ENCODE peak calls at places on chromosomes 7 and 10, in eight cellular contexts. One of them, this sample, is unnamed.

GRCh38 chr7:2124604-2125345 is 108.0 kb downstream of the MAD1L1 start:
- DNase-seq in M059J: no peak
- DNase-seq in GM04504: no peak
- DNase-seq in activated T-helper 1 cell treated with anti-CD3 and anti-CD28 coated beads, Interleukin-2, amount 50 U/mL, for 16 hours: no peak
- DNase-seq in GM03348: no peak
- DNase-seq in stimulated activated CD4-positive, alpha-beta T cell treated with anti-CD3 and anti-CD28 coated beads, Interleukin-15, amount 100 ng/mL, for 24 hours: no peak
- DNase-seq in iris pigment epithelial cell: no peak
- DNase-seq in KBM-7: no peak
- DNase-seq in this sample: no peak

GRCh38 chr7:65219623-65220022 is 154.0 kb upstream of the ZNF92 start:
- DNase-seq in activated T-helper 1 cell treated with anti-CD3 and anti-CD28 coated beads, Interleukin-2, amount 50 U/mL, for 16 hours: no peak
- DNase-seq in stimulated activated CD4-positive, alpha-beta T cell treated with anti-CD3 and anti-CD28 coated beads, Interleukin-15, amount 100 ng/mL, for 24 hours: no peak
- DNase-seq in GM03348: no peak
- DNase-seq in KBM-7: no peak
- DNase-seq in iris pigment epithelial cell: no peak
- DNase-seq in GM04504: no peak
- DNase-seq in M059J: no peak
- DNase-seq in this sample: no peak

GRCh38 chr7:92615861-92616260 is 25.7 kb upstream of the FAM133B start:
- DNase-seq in stimulated activated CD4-positive, alpha-beta T cell treated with anti-CD3 and anti-CD28 coated beads, Interleukin-15, amount 100 ng/mL, for 24 hours: no peak
- DNase-seq in iris pigment epithelial cell: no peak
- DNase-seq in activated T-helper 1 cell treated with anti-CD3 and anti-CD28 coated beads, Interleukin-2, amount 50 U/mL, for 16 hours: no peak
- DNase-seq in GM03348: no peak
- DNase-seq in KBM-7: no peak
- DNase-seq in M059J: no peak
- DNase-seq in GM04504: no peak
- DNase-seq in this sample: no peak

GRCh38 chr7:158500651-158501052 is 87.0 kb downstream of the PTPRN2 start:
- DNase-seq in KBM-7: no peak
- DNase-seq in M059J: no peak
- DNase-seq in GM04504: no peak
- DNase-seq in GM03348: no peak
- DNase-seq in activated T-helper 1 cell treated with anti-CD3 and anti-CD28 coated beads, Interleukin-2, amount 50 U/mL, for 16 hours: no peak
- DNase-seq in iris pigment epithelial cell: no peak
- DNase-seq in stimulated activated CD4-positive, alpha-beta T cell treated with anti-CD3 and anti-CD28 coated beads, Interleukin-15, amount 100 ng/mL, for 24 hours: no peak
- DNase-seq in this sample: no peak

GRCh38 chr10:120891367-120891766 is 40.2 kb downstream of the WDR11 start:
- DNase-seq in activated T-helper 1 cell treated with anti-CD3 and anti-CD28 coated beads, Interleukin-2, amount 50 U/mL, for 16 hours: no peak
- DNase-seq in stimulated activated CD4-positive, alpha-beta T cell treated with anti-CD3 and anti-CD28 coated beads, Interleukin-15, amount 100 ng/mL, for 24 hours: no peak
- DNase-seq in iris pigment epithelial cell: no peak
- DNase-seq in GM04504: peak
- DNase-seq in KBM-7: no peak
- DNase-seq in GM03348: peak
- DNase-seq in M059J: no peak
- DNase-seq in this sample: no peak

GRCh38 chr7:1725766-1726630 is 55.9 kb downstream of the ELFN1 start:
- DNase-seq in GM03348: no peak
- DNase-seq in iris pigment epithelial cell: no peak
- DNase-seq in stimulated activated CD4-positive, alpha-beta T cell treated with anti-CD3 and anti-CD28 coated beads, Interleukin-15, amount 100 ng/mL, for 24 hours: no peak
- DNase-seq in M059J: no peak
- DNase-seq in KBM-7: no peak
- DNase-seq in activated T-helper 1 cell treated with anti-CD3 and anti-CD28 coated beads, Interleukin-2, amount 50 U/mL, for 16 hours: no peak
- DNase-seq in GM04504: no peak
- DNase-seq in this sample: no peak

GRCh38 chr7:24920702-24921679 is 59.0 kb downstream of the OSBPL3 start:
- DNase-seq in M059J: no peak
- DNase-seq in KBM-7: peak
- DNase-seq in GM03348: no peak
- DNase-seq in stimulated activated CD4-positive, alpha-beta T cell treated with anti-CD3 and anti-CD28 coated beads, Interleukin-15, amount 100 ng/mL, for 24 hours: no peak
- DNase-seq in GM04504: no peak
- DNase-seq in activated T-helper 1 cell treated with anti-CD3 and anti-CD28 coated beads, Interleukin-2, amount 50 U/mL, for 16 hours: no peak
- DNase-seq in iris pigment epithelial cell: no peak
- DNase-seq in this sample: no peak

GRCh38 chr7:116859323-116859722 is 3.1 kb upstream of the CAPZA2 start:
- DNase-seq in iris pigment epithelial cell: peak
- DNase-seq in GM03348: peak
- DNase-seq in activated T-helper 1 cell treated with anti-CD3 and anti-CD28 coated beads, Interleukin-2, amount 50 U/mL, for 16 hours: no peak
- DNase-seq in KBM-7: no peak
- DNase-seq in GM04504: peak
- DNase-seq in stimulated activated CD4-positive, alpha-beta T cell treated with anti-CD3 and anti-CD28 coated beads, Interleukin-15, amount 100 ng/mL, for 24 hours: no peak
- DNase-seq in M059J: peak
- DNase-seq in this sample: no peak

GRCh38 chr7:149736478-149737360 is 36.7 kb downstream of the ZNF467 start:
- DNase-seq in activated T-helper 1 cell treated with anti-CD3 and anti-CD28 coated beads, Interleukin-2, amount 50 U/mL, for 16 hours: no peak
- DNase-seq in M059J: no peak
- DNase-seq in iris pigment epithelial cell: no peak
- DNase-seq in GM03348: no peak
- DNase-seq in KBM-7: no peak
- DNase-seq in GM04504: no peak
- DNase-seq in stimulated activated CD4-positive, alpha-beta T cell treated with anti-CD3 and anti-CD28 coated beads, Interleukin-15, amount 100 ng/mL, for 24 hours: no peak
- DNase-seq in this sample: no peak